ENCODE peak calls at places on chromosomes 7 and 10, in six cellular contexts. G is dorsolateral prefrontal cortex, P is fibroblast of pulmonary artery, S is AG04450, M is HCT116, A is fibroblast of villous mesenchyme. V is an unnamed sample.

GRCh38 chr7:93636276-93636675 is 61.8 kb upstream of the CALCR start:
- DNase-seq in G (no peak), P (no peak), S (no peak), M (no peak), A (no peak), V (no peak)

GRCh38 chr7:106421181-106421762 is 136.5 kb upstream of the NAMPT start:
- DNase-seq in G (peak; percentile 43), P (peak; percentile 100), S (peak; percentile 83), M (no peak), A (peak; percentile 81), V (peak; percentile 58)

GRCh38 chr10:33901166-33901565 is 566.7 kb upstream of the NRP1 start:
- DNase-seq in G (no peak), P (peak; percentile 69), S (peak; percentile 41), M (no peak), A (peak; percentile 48), V (no peak)

GRCh38 chr10:87642988-87643387 is 16.7 kb upstream of the PAPSS2 start:
- DNase-seq in G (no peak), P (no peak), S (no peak), M (no peak), A (no peak), V (no peak)

GRCh38 chr10:36248314-36248981 is 606.4 kb upstream of the FZD8 start:
- DNase-seq in G (no peak), P (peak; percentile 12), S (no peak), M (no peak), A (peak; percentile 67), V (no peak)

GRCh38 chr10:103433858-103434257 is 18.3 kb downstream of the CALHM2 start:
- DNase-seq in G (no peak), P (peak; percentile 84), S (no peak), M (no peak), A (no peak), V (no peak)

GRCh38 chr7:129122751-129123516 is 21.6 kb upstream of the TSPAN33 start:
- DNase-seq in G (no peak), P (peak; percentile 22), S (no peak), M (no peak), A (no peak), V (no peak)

GRCh38 chr7:144484445-144484844 is 81.0 kb upstream of the NOBOX start:
- DNase-seq in G (no peak), P (no peak), S (no peak), M (no peak), A (no peak), V (no peak)

GRCh38 chr10:70266701-70267100 is 17.1 kb downstream of the NPFFR1 start:
- DNase-seq in G (no peak), P (no peak), S (no peak), M (no peak), A (no peak), V (no peak)

GRCh38 chr7:1169409-1170368 is 9.7 kb upstream of the ZFAND2A start:
- DNase-seq in G (peak; percentile 56), P (peak; percentile 71), S (no peak), M (no peak), A (peak; percentile 81), V (peak; percentile 82)

GRCh38 chr10:122911889-122912484 is 1.6 kb downstream of the FAM24A start:
- DNase-seq in G (no peak), P (peak; percentile 65), S (no peak), M (no peak), A (peak; percentile 58), V (peak; percentile 40)

GRCh38 chr7:30731619-30732018 is 20.3 kb upstream of the INMT start:
- DNase-seq in G (no peak), P (no peak), S (no peak), M (no peak), A (no peak), V (no peak)

GRCh38 chr10:16975188-16975587 is 154.4 kb downstream of the CUBN start:
- DNase-seq in G (no peak), P (no peak), S (no peak), M (no peak), A (no peak), V (no peak)

GRCh38 chr10:43202657-43203490 is 64.0 kb downstream of the RASGEF1A start:
- DNase-seq in G (peak; percentile 26), P (no peak), S (no peak), M (no peak), A (peak; percentile 12), V (peak; percentile 60)

GRCh38 chr7:149097088-149097487 is 6.6 kb upstream of the ZNF786 start:
- DNase-seq in G (no peak), P (peak; percentile 29), S (no peak), M (no peak), A (peak; percentile 7), V (no peak)

GRCh38 chr10:79223001-79223345 is 124.3 kb upstream of the PPIF start:
- DNase-seq in G (peak; percentile 61), P (no peak), S (no peak), M (no peak), A (no peak), V (no peak)

GRCh38 chr7:96224682-96225081 is 97.2 kb downstream of the SLC25A13 start:
- DNase-seq in G (no peak), P (peak; percentile 26), S (no peak), M (no peak), A (no peak), V (no peak)

GRCh38 chr7:82235710-82236109 is 207.9 kb downstream of the CACNA2D1 start:
- DNase-seq in G (no peak), P (peak; percentile 41), S (no peak), M (no peak), A (peak; percentile 12), V (no peak)

GRCh38 chr7:130269318-130269694 is 2.6 kb downstream of the CPA2 start:
- DNase-seq in G (no peak), P (no peak), S (no peak), M (no peak), A (no peak), V (no peak)

GRCh38 chr7:24956021-24956420 is 24.0 kb downstream of the OSBPL3 start:
- DNase-seq in G (no peak), P (no peak), S (no peak), M (no peak), A (no peak), V (no peak)

GRCh38 chr10:103584216-103585010 is 90.9 kb downstream of the NEURL1 start:
- DNase-seq in G (no peak), P (no peak), S (no peak), M (no peak), A (no peak), V (no peak)

GRCh38 chr7:98077762-98078161 is 28.9 kb upstream of the LMTK2 start:
- DNase-seq in G (no peak), P (no peak), S (no peak), M (no peak), A (no peak), V (no peak)

GRCh38 chr10:28282341-28282740 is 20.5 kb downstream of the MPP7 start:
- DNase-seq in G (no peak), P (no peak), S (no peak), M (no peak), A (no peak), V (no peak)

GRCh38 chr10:8758029-8758428 is 703.5 kb downstream of the GATA3 start:
- DNase-seq in G (no peak), P (no peak), S (no peak), M (no peak), A (no peak), V (no peak)

GRCh38 chr10:43395571-43396060 is 13.4 kb downstream of the HNRNPF start:
- DNase-seq in G (no peak), P (peak; percentile 17), S (no peak), M (no peak), A (peak; percentile 30), V (no peak)

GRCh38 chr10:30172663-30173062 is 113.3 kb upstream of the JCAD start:
- DNase-seq in G (no peak), P (no peak), S (no peak), M (no peak), A (peak; percentile 56), V (no peak)

GRCh38 chr7:130921391-130922180 is 187.6 kb upstream of the KLF14 start:
- DNase-seq in G (peak; percentile 77), P (peak; percentile 92), S (peak; percentile 80), M (no peak), A (peak; percentile 75), V (peak; percentile 66)

GRCh38 chr7:55235115-55235514 is 130.0 kb upstream of the LANCL2 start:
- DNase-seq in G (no peak), P (no peak), S (no peak), M (no peak), A (no peak), V (peak; percentile 14)

GRCh38 chr10:58258977-58259692 is 8.6 kb downstream of the IPMK start:
- DNase-seq in G (no peak), P (no peak), S (no peak), M (no peak), A (no peak), V (no peak)
- TF ChIP-seq CTCF in G (no peak), P (peak; percentile 23), S (peak; percentile 16), M (peak; percentile 53), A (peak; percentile 14), V (no peak)

DNA sequence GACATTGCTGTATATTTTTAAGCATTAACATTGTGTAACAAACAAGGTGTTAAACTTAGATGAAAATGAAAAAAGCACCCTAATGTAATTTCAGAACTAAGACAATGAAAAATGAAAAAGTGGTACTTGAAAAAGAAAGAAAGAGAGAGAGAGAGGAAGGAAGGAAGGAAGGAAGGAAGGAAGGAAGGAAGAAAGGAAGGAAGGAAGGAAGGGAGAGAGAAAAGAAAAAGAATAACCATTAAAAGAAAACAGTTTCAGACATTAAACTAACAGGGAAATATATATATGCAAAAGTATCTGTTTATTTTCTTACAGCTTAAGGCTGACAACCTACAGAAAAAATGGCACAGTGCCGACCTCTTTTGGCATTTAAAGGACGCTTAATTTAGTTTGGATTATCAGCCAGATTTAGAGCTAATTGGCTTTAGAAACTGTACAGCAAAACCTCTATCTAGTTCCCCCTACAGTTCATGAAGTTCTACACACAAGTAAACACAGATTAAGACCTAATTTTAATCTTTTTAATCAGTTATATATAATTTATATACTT is 13.8 kb downstream of the MTERF1 start:
- DNase-seq in G (no peak), P (no peak), S (no peak), M (no peak), A (no peak), V (no peak)
- TF ChIP-seq CTCF in G (no peak), P (no peak), S (no peak), M (no peak), A (no peak), V (no peak)

DNA sequence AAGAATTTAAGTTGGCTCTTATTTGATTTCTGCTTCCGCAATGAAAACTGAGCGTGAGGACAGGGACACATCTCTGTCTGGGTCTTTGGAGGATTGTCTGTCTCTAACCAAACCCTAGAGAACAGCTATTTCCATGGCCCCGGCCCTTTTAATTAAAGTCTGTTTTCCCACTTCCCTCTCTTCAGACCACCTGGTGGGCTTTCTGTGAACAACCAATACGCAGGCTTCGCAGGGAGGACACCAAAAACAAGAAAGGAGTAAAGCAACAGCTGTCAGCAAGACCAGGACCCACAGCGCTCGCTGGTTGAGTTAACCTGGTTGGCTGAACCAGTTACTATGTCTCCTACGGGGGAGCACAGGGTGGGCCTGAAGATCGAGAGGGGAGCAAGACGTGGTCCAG is 217.1 kb upstream of the FRMD4A start:
- DNase-seq in G (no peak), P (no peak), S (no peak), M (no peak), A (no peak), V (no peak)
- TF ChIP-seq CTCF in G (no peak), P (peak; percentile 20), S (no peak), M (peak; percentile 37), A (peak; percentile 15), V (no peak)

DNA sequence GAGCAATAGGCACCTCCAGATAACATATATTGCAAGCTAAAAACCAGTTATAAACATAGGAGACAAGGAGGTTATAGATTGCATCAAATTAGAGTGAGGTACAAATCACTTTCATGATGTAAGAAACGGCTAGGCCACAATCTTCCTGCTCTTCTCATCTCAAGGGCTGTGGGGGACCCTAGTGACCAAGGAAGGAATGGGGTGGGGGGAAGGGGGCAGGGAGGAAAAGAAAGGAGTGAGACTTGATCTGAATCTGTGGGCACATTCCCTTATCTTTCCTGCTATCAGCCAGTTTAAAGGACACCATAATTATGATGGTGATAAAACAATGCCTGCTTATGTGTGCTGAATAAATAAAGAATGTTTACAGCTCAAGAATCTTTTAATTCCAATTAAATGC is 2.5 kb downstream of the SKIDA1 start:
- DNase-seq in G (no peak), P (no peak), S (no peak), M (no peak), A (no peak), V (no peak)
- TF ChIP-seq CTCF in G (no peak), P (no peak), S (no peak), M (no peak), A (no peak), V (no peak)

V was measured in colonic mucosa.